ENCODE peak calls at places on chromosomes 1 and 21, in eight cellular contexts. One of them, this sample, is unnamed.

GRCh38 chr1:174999926-175000696 is at the start of gene CACYBP:
- DNase-seq in tibial nerve: peak
- DNase-seq in body of pancreas: no peak
- DNase-seq in upper lobe of right lung: no peak
- DNase-seq in NB4: peak
- DNase-seq in left lung: no peak
- DNase-seq in BJ: no peak
- DNase-seq in GM12865: peak
- DNase-seq in this sample: no peak

GRCh38 chr1:168100315-168101002 is 36.3 kb downstream of the GPR161 start:
- DNase-seq in BJ: no peak
- DNase-seq in tibial nerve: no peak
- DNase-seq in body of pancreas: no peak
- DNase-seq in upper lobe of right lung: no peak
- DNase-seq in NB4: no peak
- DNase-seq in left lung: no peak
- DNase-seq in GM12865: no peak
- DNase-seq in this sample: no peak

GRCh38 chr21:37219766-37220432 is 47.2 kb downstream of the VPS26C start:
- DNase-seq in body of pancreas: no peak
- DNase-seq in left lung: no peak
- DNase-seq in BJ: no peak
- DNase-seq in GM12865: no peak
- DNase-seq in tibial nerve: no peak
- DNase-seq in upper lobe of right lung: no peak
- DNase-seq in NB4: peak
- DNase-seq in this sample: no peak

GRCh38 chr1:74534241-74534640 is 21.8 kb upstream of the LRRC53 start:
- DNase-seq in body of pancreas: no peak
- DNase-seq in left lung: no peak
- DNase-seq in GM12865: no peak
- DNase-seq in upper lobe of right lung: no peak
- DNase-seq in NB4: no peak
- DNase-seq in BJ: peak
- DNase-seq in tibial nerve: no peak
- DNase-seq in this sample: no peak

GRCh38 chr1:34163792-34164509 is 1.1 kb downstream of the CSMD2 start:
- DNase-seq in BJ: no peak
- DNase-seq in tibial nerve: no peak
- DNase-seq in body of pancreas: peak
- DNase-seq in left lung: peak
- DNase-seq in upper lobe of right lung: no peak
- DNase-seq in NB4: no peak
- DNase-seq in GM12865: no peak
- DNase-seq in this sample: no peak

GRCh38 chr1:8122160-8122476 is 96.0 kb upstream of the ERRFI1 start:
- DNase-seq in left lung: no peak
- DNase-seq in upper lobe of right lung: no peak
- DNase-seq in BJ: no peak
- DNase-seq in body of pancreas: no peak
- DNase-seq in GM12865: no peak
- DNase-seq in NB4: no peak
- DNase-seq in tibial nerve: no peak
- DNase-seq in this sample: no peak

GRCh38 chr1:110426854-110427253 is 19.4 kb upstream of the LAMTOR5 start:
- DNase-seq in tibial nerve: no peak
- DNase-seq in left lung: no peak
- DNase-seq in NB4: no peak
- DNase-seq in upper lobe of right lung: no peak
- DNase-seq in BJ: no peak
- DNase-seq in GM12865: no peak
- DNase-seq in body of pancreas: no peak
- DNase-seq in this sample: no peak

GRCh38 chr1:31412732-31413404 is at the start of gene SERINC2:
- DNase-seq in NB4: peak
- DNase-seq in upper lobe of right lung: peak
- DNase-seq in GM12865: no peak
- DNase-seq in left lung: peak
- DNase-seq in tibial nerve: no peak
- DNase-seq in BJ: no peak
- DNase-seq in body of pancreas: peak
- DNase-seq in this sample: no peak

GRCh38 chr1:157091668-157092273 is 7.8 kb downstream of the ETV3L start:
- DNase-seq in BJ: no peak
- DNase-seq in body of pancreas: no peak
- DNase-seq in upper lobe of right lung: peak
- DNase-seq in NB4: no peak
- DNase-seq in tibial nerve: no peak
- DNase-seq in GM12865: no peak
- DNase-seq in left lung: no peak
- DNase-seq in this sample: no peak

GRCh38 chr1:115448282-115449044 is 110.4 kb upstream of the NGF start:
- DNase-seq in GM12865: no peak
- DNase-seq in upper lobe of right lung: no peak
- DNase-seq in body of pancreas: no peak
- DNase-seq in NB4: no peak
- DNase-seq in left lung: no peak
- DNase-seq in BJ: no peak
- DNase-seq in tibial nerve: no peak
- DNase-seq in this sample: no peak

GRCh38 chr1:226637147-226637935 is 88.8 kb downstream of the STUM start:
- DNase-seq in NB4: no peak
- DNase-seq in left lung: peak
- DNase-seq in GM12865: no peak
- DNase-seq in BJ: no peak
- DNase-seq in tibial nerve: peak
- DNase-seq in body of pancreas: no peak
- DNase-seq in upper lobe of right lung: peak
- DNase-seq in this sample: no peak

GRCh38 chr1:39735731-39736130 is 3.0 kb upstream of the PPIE start:
- DNase-seq in NB4: no peak
- DNase-seq in body of pancreas: no peak
- DNase-seq in BJ: no peak
- DNase-seq in upper lobe of right lung: no peak
- DNase-seq in tibial nerve: no peak
- DNase-seq in left lung: no peak
- DNase-seq in GM12865: peak
- DNase-seq in this sample: no peak

GRCh38 chr1:207711285-207711684 is 40.6 kb upstream of the CD46 start:
- DNase-seq in NB4: peak
- DNase-seq in BJ: no peak
- DNase-seq in left lung: no peak
- DNase-seq in tibial nerve: no peak
- DNase-seq in GM12865: peak
- DNase-seq in body of pancreas: peak
- DNase-seq in upper lobe of right lung: no peak
- DNase-seq in this sample: no peak

GRCh38 chr1:70667771-70668170 is 256.7 kb downstream of the CTH start:
- DNase-seq in BJ: no peak
- DNase-seq in GM12865: no peak
- DNase-seq in tibial nerve: no peak
- DNase-seq in body of pancreas: no peak
- DNase-seq in upper lobe of right lung: no peak
- DNase-seq in left lung: no peak
- DNase-seq in NB4: no peak
- DNase-seq in this sample: no peak

GRCh38 chr1:10074059-10074854 is 41.5 kb downstream of the UBE4B start:
- DNase-seq in tibial nerve: peak
- DNase-seq in GM12865: peak
- DNase-seq in NB4: peak
- DNase-seq in body of pancreas: no peak
- DNase-seq in left lung: peak
- DNase-seq in upper lobe of right lung: peak
- DNase-seq in BJ: peak
- DNase-seq in this sample: no peak

DNA sequence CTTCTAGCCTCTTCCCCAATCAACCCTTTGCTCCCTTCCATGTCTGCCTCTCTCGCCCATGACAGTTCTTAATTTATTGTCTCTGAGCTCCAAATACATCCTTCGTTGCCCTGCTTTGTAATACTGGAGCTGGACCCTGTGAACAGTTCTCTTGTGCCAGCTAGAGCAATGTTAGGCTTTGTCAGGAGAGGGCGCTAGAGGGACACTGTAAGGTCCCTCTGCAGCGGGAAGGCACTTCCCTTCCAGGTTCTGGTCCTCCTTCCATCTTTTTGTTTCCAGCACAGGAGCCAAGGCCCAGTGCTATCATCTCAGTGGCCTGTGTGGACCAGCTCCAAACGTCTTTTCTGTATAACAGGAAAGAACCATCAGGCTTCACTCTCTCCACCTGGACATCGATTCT is 95.9 kb downstream of the PTPRU start:
- DNase-seq in left lung: no peak
- DNase-seq in GM12865: peak
- DNase-seq in body of pancreas: peak
- DNase-seq in tibial nerve: peak
- DNase-seq in BJ: no peak
- DNase-seq in upper lobe of right lung: peak
- DNase-seq in NB4: peak
- DNase-seq in this sample: no peak
- TF ChIP-seq CTCF in left lung: peak
- TF ChIP-seq CTCF in GM12865: peak
- TF ChIP-seq CTCF in body of pancreas: peak
- TF ChIP-seq CTCF in tibial nerve: no peak
- TF ChIP-seq CTCF in BJ: peak
- TF ChIP-seq CTCF in upper lobe of right lung: peak
- TF ChIP-seq CTCF in NB4: peak
- TF ChIP-seq CTCF in this sample: peak

GRCh38 chr1:25796807-25797458 is 3.1 kb upstream of the SELENON start:
- DNase-seq in GM12865: peak
- DNase-seq in BJ: no peak
- DNase-seq in upper lobe of right lung: peak
- DNase-seq in NB4: peak
- DNase-seq in tibial nerve: peak
- DNase-seq in left lung: peak
- DNase-seq in body of pancreas: peak
- DNase-seq in this sample: peak
- TF ChIP-seq CTCF in GM12865: peak
- TF ChIP-seq CTCF in BJ: peak
- TF ChIP-seq CTCF in upper lobe of right lung: peak
- TF ChIP-seq CTCF in NB4: peak
- TF ChIP-seq CTCF in tibial nerve: peak
- TF ChIP-seq CTCF in left lung: peak
- TF ChIP-seq CTCF in body of pancreas: peak
- TF ChIP-seq CTCF in this sample: peak

GRCh38 chr1:212329104-212329503 is 43.9 kb downstream of the PPP2R5A start:
- DNase-seq in GM12865: no peak
- DNase-seq in BJ: no peak
- DNase-seq in body of pancreas: no peak
- DNase-seq in NB4: no peak
- DNase-seq in upper lobe of right lung: no peak
- DNase-seq in left lung: no peak
- DNase-seq in tibial nerve: no peak
- DNase-seq in this sample: no peak

GRCh38 chr1:212323065-212323464 is 37.9 kb downstream of the PPP2R5A start:
- DNase-seq in body of pancreas: no peak
- DNase-seq in upper lobe of right lung: no peak
- DNase-seq in tibial nerve: no peak
- DNase-seq in BJ: no peak
- DNase-seq in NB4: no peak
- DNase-seq in left lung: no peak
- DNase-seq in GM12865: no peak
- DNase-seq in this sample: no peak

GRCh38 chr1:212328248-212328647 is 43.0 kb downstream of the PPP2R5A start:
- DNase-seq in NB4: no peak
- DNase-seq in body of pancreas: no peak
- DNase-seq in upper lobe of right lung: no peak
- DNase-seq in left lung: no peak
- DNase-seq in tibial nerve: no peak
- DNase-seq in GM12865: no peak
- DNase-seq in BJ: no peak
- DNase-seq in this sample: no peak

GRCh38 chr1:212326541-212326940 is 41.3 kb downstream of the PPP2R5A start:
- DNase-seq in BJ: no peak
- DNase-seq in tibial nerve: no peak
- DNase-seq in left lung: no peak
- DNase-seq in GM12865: no peak
- DNase-seq in upper lobe of right lung: no peak
- DNase-seq in NB4: no peak
- DNase-seq in body of pancreas: no peak
- DNase-seq in this sample: no peak
- TF ChIP-seq CTCF in BJ: no peak
- TF ChIP-seq CTCF in tibial nerve: no peak
- TF ChIP-seq CTCF in left lung: no peak
- TF ChIP-seq CTCF in GM12865: no peak
- TF ChIP-seq CTCF in upper lobe of right lung: no peak
- TF ChIP-seq CTCF in NB4: no peak
- TF ChIP-seq CTCF in body of pancreas: no peak
- TF ChIP-seq CTCF in this sample: no peak

DNA sequence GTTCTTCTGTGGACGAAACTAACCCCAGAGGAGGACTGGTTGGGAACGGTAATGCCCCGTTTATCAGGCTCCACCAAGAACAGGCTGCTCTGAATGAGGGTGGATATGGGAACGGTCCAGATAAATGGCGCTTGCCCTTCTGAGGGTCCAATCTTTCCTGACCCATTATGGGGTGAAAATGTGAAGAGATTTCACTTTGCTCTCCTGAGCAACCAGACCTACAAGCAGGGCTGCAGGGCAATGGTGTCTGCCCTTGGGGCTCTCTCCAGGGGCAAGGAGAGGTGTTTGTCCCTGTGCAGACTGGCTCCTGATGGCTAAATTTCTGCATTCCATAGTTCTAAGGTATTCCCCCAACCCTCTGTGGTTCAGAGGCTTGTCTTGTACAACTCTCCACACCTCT is 25.1 kb downstream of the SLC2A1 start:
- DNase-seq in GM12865: peak
- DNase-seq in upper lobe of right lung: peak
- DNase-seq in NB4: no peak
- DNase-seq in tibial nerve: no peak
- DNase-seq in left lung: no peak
- DNase-seq in BJ: no peak
- DNase-seq in body of pancreas: peak
- DNase-seq in this sample: no peak
- TF ChIP-seq CTCF in GM12865: no peak
- TF ChIP-seq CTCF in upper lobe of right lung: no peak
- TF ChIP-seq CTCF in NB4: no peak
- TF ChIP-seq CTCF in tibial nerve: no peak
- TF ChIP-seq CTCF in left lung: no peak
- TF ChIP-seq CTCF in BJ: no peak
- TF ChIP-seq CTCF in body of pancreas: no peak
- TF ChIP-seq CTCF in this sample: no peak

DNA sequence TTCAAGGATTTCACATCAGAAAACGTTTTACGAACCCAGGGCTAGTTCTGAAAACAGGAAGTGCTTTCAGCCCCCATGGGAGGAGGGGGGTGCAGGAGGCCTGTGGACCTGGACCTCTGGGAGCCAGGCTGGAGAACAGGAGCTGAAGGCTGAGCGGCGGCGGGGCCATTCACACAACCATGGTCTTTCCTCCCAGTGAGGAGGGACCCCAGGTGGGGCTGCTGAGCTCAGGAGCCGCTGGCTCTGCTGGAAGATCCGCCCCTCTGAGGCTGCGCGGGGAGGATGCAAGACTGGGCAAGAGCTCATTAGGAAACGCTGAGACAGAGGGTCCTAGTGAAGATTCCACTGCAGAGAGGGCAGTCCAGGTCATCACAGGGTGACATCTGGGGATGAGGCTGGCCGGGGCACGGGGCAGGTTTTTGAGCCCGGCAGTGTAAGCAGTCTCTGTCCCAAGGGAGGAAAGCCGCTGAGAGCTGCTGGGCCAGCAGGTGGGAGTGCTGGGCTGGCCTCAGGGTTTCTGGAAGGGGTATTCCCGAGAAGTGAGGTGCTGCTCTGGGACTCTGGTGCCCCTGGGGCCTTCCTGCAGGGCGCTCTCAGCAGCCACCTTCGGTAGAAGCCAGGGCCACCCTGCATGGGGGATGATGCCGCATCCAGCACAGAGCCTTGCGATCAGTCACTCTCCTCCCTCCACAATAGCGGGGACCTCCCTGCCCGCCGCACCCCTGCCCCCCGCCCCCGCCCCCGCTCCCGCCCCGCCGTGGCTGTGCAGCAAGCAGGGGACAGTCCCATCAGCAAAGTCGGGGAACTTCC is 7.5 kb downstream of the MX2 start:
- DNase-seq in BJ: no peak
- DNase-seq in NB4: peak
- DNase-seq in left lung: no peak
- DNase-seq in tibial nerve: peak
- DNase-seq in upper lobe of right lung: peak
- DNase-seq in GM12865: peak
- DNase-seq in body of pancreas: peak
- DNase-seq in this sample: peak
- TF ChIP-seq CTCF in BJ: peak
- TF ChIP-seq CTCF in NB4: no peak
- TF ChIP-seq CTCF in left lung: no peak
- TF ChIP-seq CTCF in tibial nerve: no peak
- TF ChIP-seq CTCF in upper lobe of right lung: no peak
- TF ChIP-seq CTCF in GM12865: peak
- TF ChIP-seq CTCF in body of pancreas: no peak
- TF ChIP-seq CTCF in this sample: no peak